ENCODE peak calls at places on chromosomes 13 and 19, in six cellular contexts. W is fibroblast of lung; I is A549; E is naive thymus-derived CD4-positive, alpha-beta T cell; L is heart right ventricle; B is DND-41. A is an unnamed sample.
A peak's percentile ranks its signal among the peaks of the same experiment; 100 is the strongest.

GRCh38 chr13:62014299-62014698 is 598.6 kb upstream of the PCDH20 start:
- DNase-seq in W (peak; percentile 2), I (peak; percentile 6), E (no peak), L (no peak), B (no peak), A (no peak)

GRCh38 chr19:53394522-53394973 is 401 bp upstream of the ZNF765 start:
- DNase-seq in W (peak; percentile 69), I (no peak), E (no peak), L (peak; percentile 61), B (peak; percentile 32), A (no peak)

GRCh38 chr13:33676700-33677048 is 141.3 kb upstream of the RFC3 start:
- DNase-seq in W (peak; percentile 54), I (peak; percentile 21), E (no peak), L (peak; percentile 30), B (peak; percentile 17), A (no peak)

GRCh38 chr19:6766357-6767080 is 716 bp downstream of the SH2D3A start:
- DNase-seq in W (no peak), I (no peak), E (no peak), L (no peak), B (no peak), A (no peak)

GRCh38 chr13:54733639-54734038 is 1705.0 kb downstream of the OLFM4 start:
- DNase-seq in W (no peak), I (no peak), E (no peak), L (no peak), B (no peak), A (no peak)

GRCh38 chr13:42011601-42012401 is 36.6 kb upstream of the DGKH start:
- DNase-seq in W (no peak), I (no peak), E (no peak), L (peak; percentile 12), B (no peak), A (no peak)

GRCh38 chr13:59360108-59360507 is 803.6 kb downstream of the DIAPH3 start:
- DNase-seq in W (no peak), I (no peak), E (no peak), L (no peak), B (peak; percentile 6), A (no peak)

GRCh38 chr13:23828866-23829265 is 60.3 kb downstream of the MIPEP start:
- DNase-seq in W (peak; percentile 78), I (no peak), E (no peak), L (no peak), B (no peak), A (no peak)

GRCh38 chr13:113632706-113633484 is 25.1 kb downstream of the ATP4B start:
- DNase-seq in W (no peak), I (no peak), E (no peak), L (no peak), B (no peak), A (no peak)

GRCh38 chr13:112486386-112487126 is 101.4 kb downstream of the TUBGCP3 start:
- DNase-seq in W (peak; percentile 5), I (no peak), E (no peak), L (no peak), B (no peak), A (no peak)

GRCh38 chr19:47047931-47048399 is 459 bp downstream of the TMEM160 start:
- DNase-seq in W (peak; percentile 85), I (peak; percentile 100), E (peak; percentile 80), L (peak; percentile 80), B (peak; percentile 85), A (peak; percentile 68)

GRCh38 chr13:93146584-93147292 is 79.9 kb upstream of the GPC6 start:
- DNase-seq in W (peak; percentile 96), I (no peak), E (no peak), L (no peak), B (no peak), A (no peak)

GRCh38 chr13:50911051-50911690 is 1.6 kb downstream of the RNASEH2B start:
- DNase-seq in W (peak; percentile 7), I (no peak), E (no peak), L (no peak), B (peak; percentile 40), A (no peak)

GRCh38 chr13:77749481-77749880 is 52.0 kb downstream of the SLAIN1 start:
- DNase-seq in W (peak; percentile 10), I (no peak), E (no peak), L (no peak), B (no peak), A (no peak)

DNA sequence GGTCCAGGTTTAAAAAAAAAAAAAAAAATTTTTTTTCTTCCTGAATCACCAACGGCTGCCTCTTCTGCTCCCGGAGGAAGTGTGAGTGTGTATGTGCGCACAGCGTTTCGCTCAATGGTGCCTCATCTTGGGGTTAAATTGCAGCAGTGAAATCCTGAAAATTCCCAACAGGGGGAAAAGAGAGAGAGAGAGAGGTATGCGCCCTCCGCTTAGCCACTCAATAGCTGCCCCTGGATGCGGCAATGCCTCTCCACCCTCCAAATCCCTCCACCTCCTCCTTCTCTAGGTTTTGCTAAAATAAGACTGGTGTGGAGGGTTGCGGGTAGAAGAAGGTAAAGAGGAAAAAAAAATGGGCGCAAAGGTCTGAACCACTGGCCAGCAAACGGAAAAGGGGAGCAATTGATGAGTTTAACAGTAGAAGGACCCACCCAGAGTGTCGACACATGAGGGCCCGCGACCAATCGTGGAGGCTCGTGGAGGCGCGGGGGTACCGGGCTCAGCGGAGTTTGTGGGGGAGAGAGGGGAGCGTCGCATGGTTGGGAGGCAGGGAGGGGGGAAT is 853 bp upstream of the CACNA1A start:
- DNase-seq in W (peak; percentile 17), I (no peak), E (no peak), L (no peak), B (no peak), A (no peak)
- H3K27ac ChIP-seq in W (no peak overlapping the region), I (no peak overlapping the region), E (no peak overlapping the region), L (no peak overlapping the region), B (no peak overlapping the region), A (no peak overlapping the region)

DNA sequence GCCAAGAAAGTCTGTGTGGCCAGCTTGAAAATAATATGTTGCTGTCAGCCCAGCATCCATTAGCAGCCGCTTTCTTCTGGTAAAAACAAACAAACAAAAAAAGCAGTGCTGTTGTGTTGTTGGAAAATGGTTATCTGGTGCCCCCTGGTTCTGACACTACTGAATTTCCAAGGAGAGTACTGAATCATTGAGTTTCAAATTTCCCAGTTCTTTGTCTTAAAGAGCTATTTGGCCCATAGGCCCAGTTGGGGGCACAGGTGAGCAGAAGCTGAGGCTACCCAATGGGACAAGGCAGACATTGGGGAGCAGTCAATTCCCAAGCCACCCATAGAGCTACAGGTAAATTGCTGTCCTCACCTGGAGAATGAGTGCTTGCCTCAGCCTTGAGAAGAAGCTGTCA is 995.9 kb downstream of the UQCRFS1 start:
- DNase-seq in W (no peak), I (no peak), E (no peak), L (no peak), B (no peak), A (no peak)
- H3K9me3 ChIP-seq in W (no peaks in the 10 kb centered on the region), I (peaks cover 17% of the 10 kb centered on the region), E (no peaks in the 10 kb centered on the region), L (no peaks in the 10 kb centered on the region), B (no peaks in the 10 kb centered on the region), A (peaks cover 7% of the 10 kb centered on the region)

GRCh38 chr13:48184260-48184659 is 48.7 kb upstream of the ITM2B start:
- DNase-seq in W (no peak), I (no peak), E (no peak), L (no peak), B (no peak), A (no peak)
- H3K4me3 ChIP-seq in W (no peak overlapping the region), I (no peak overlapping the region), E (no peak overlapping the region), L (no peak overlapping the region), B (no peak overlapping the region), A (no peak overlapping the region)

GRCh38 chr19:19054315-19054938 is 9.4 kb upstream of the SLC25A42 start:
- DNase-seq in W (no peak), I (no peak), E (no peak), L (no peak), B (no peak), A (no peak)
- H3K27ac ChIP-seq in W (no peak overlapping the region), I (no peak overlapping the region), E (no peak overlapping the region), L (no peak overlapping the region), B (no peak overlapping the region), A (no peak overlapping the region)

GRCh38 chr13:110746443-110746842 is 32.9 kb downstream of the ING1 start:
- DNase-seq in W (peak; percentile 7), I (no peak), E (no peak), L (no peak), B (no peak), A (no peak)

GRCh38 chr13:110748271-110748670 is 34.8 kb downstream of the ING1 start:
- DNase-seq in W (no peak), I (no peak), E (no peak), L (no peak), B (no peak), A (no peak)

DNA sequence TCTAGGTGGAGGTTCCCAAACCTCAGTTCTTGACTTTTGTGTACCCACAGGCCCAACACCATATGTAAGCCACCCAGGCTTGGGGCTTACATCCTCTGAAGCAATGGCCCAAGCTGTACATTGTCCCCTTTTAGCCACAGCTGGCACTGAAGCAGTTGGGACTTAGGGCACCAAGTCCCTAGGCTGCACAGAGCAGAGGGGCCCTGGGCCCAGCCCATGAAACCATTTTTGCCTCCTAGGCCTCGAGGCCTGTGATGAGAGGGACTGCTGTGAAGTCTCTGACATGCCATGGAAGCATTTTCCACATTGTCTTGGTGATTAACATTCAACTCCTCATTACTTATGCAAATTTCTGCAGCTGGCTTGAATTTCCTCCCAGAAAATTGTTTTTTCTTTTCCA is 30.2 kb downstream of the ING1 start:
- DNase-seq in W (no peak), I (no peak), E (no peak), L (no peak), B (no peak), A (no peak)
- H3K9me3 ChIP-seq in W (no peaks in the 10 kb centered on the region), I (no peaks in the 10 kb centered on the region), E (no peaks in the 10 kb centered on the region), L (peaks cover 16% of the 10 kb centered on the region), B (peaks cover 11% of the 10 kb centered on the region), A (no peaks in the 10 kb centered on the region)